ENCODE peak calls at places on chromosomes 11 and 22, in eight cellular contexts. One of them, this sample, is unnamed. For H3K36me3, the result is how much of the 10 kb centered on the place peaks cover.

GRCh38 chr11:120121914-120122473 is 15.9 kb downstream of the TRIM29 start:
- DNase-seq in testis: no peak
- DNase-seq in HCT116: no peak
- DNase-seq in transverse colon: peak
- DNase-seq in psoas muscle: no peak
- DNase-seq in brain microvascular endothelial cell: no peak
- DNase-seq in SK-N-SH: no peak
- DNase-seq in Peyer's patch: no peak
- DNase-seq in this sample: no peak

GRCh38 chr11:25094085-25094802 is 597.4 kb downstream of the LUZP2 start:
- DNase-seq in testis: no peak
- DNase-seq in HCT116: no peak
- DNase-seq in transverse colon: peak
- DNase-seq in psoas muscle: no peak
- DNase-seq in brain microvascular endothelial cell: no peak
- DNase-seq in SK-N-SH: no peak
- DNase-seq in Peyer's patch: no peak
- DNase-seq in this sample: no peak

GRCh38 chr22:48783821-48784266 is 1043.8 kb downstream of the BRD1 start:
- DNase-seq in testis: no peak
- DNase-seq in HCT116: no peak
- DNase-seq in transverse colon: no peak
- DNase-seq in psoas muscle: no peak
- DNase-seq in brain microvascular endothelial cell: no peak
- DNase-seq in SK-N-SH: no peak
- DNase-seq in Peyer's patch: peak
- DNase-seq in this sample: no peak

GRCh38 chr22:37981282-37982011 is 2.9 kb downstream of the SOX10 start:
- DNase-seq in testis: no peak
- DNase-seq in HCT116: no peak
- DNase-seq in transverse colon: peak
- DNase-seq in psoas muscle: no peak
- DNase-seq in brain microvascular endothelial cell: no peak
- DNase-seq in SK-N-SH: no peak
- DNase-seq in Peyer's patch: no peak
- DNase-seq in this sample: no peak

GRCh38 chr11:9787981-9788521 is 124.2 kb downstream of the SWAP70 start:
- DNase-seq in testis: no peak
- DNase-seq in HCT116: no peak
- DNase-seq in transverse colon: peak
- DNase-seq in psoas muscle: peak
- DNase-seq in brain microvascular endothelial cell: no peak
- DNase-seq in SK-N-SH: no peak
- DNase-seq in Peyer's patch: no peak
- DNase-seq in this sample: no peak

GRCh38 chr11:92886243-92886905 is 83.1 kb upstream of the MTNR1B start:
- DNase-seq in testis: peak
- DNase-seq in HCT116: peak
- DNase-seq in transverse colon: peak
- DNase-seq in psoas muscle: no peak
- DNase-seq in brain microvascular endothelial cell: peak
- DNase-seq in SK-N-SH: peak
- DNase-seq in Peyer's patch: no peak
- DNase-seq in this sample: peak

GRCh38 chr11:77188323-77188911 is 60.4 kb downstream of the MYO7A start:
- DNase-seq in testis: peak
- DNase-seq in HCT116: peak
- DNase-seq in transverse colon: peak
- DNase-seq in psoas muscle: peak
- DNase-seq in brain microvascular endothelial cell: peak
- DNase-seq in SK-N-SH: peak
- DNase-seq in Peyer's patch: peak
- DNase-seq in this sample: peak

GRCh38 chr11:22431074-22431473 is 92.9 kb downstream of the SLC17A6 start:
- DNase-seq in testis: no peak
- DNase-seq in HCT116: no peak
- DNase-seq in transverse colon: no peak
- DNase-seq in psoas muscle: no peak
- DNase-seq in brain microvascular endothelial cell: no peak
- DNase-seq in SK-N-SH: no peak
- DNase-seq in Peyer's patch: no peak
- DNase-seq in this sample: no peak

GRCh38 chr11:75470681-75471080 is 37.7 kb upstream of the KLHL35 start:
- DNase-seq in testis: no peak
- DNase-seq in HCT116: no peak
- DNase-seq in transverse colon: no peak
- DNase-seq in psoas muscle: no peak
- DNase-seq in brain microvascular endothelial cell: no peak
- DNase-seq in SK-N-SH: no peak
- DNase-seq in Peyer's patch: no peak
- DNase-seq in this sample: no peak

GRCh38 chr11:35237345-35237744 is 98.4 kb downstream of the CD44 start:
- DNase-seq in testis: no peak
- DNase-seq in HCT116: no peak
- DNase-seq in transverse colon: no peak
- DNase-seq in psoas muscle: no peak
- DNase-seq in brain microvascular endothelial cell: no peak
- DNase-seq in SK-N-SH: no peak
- DNase-seq in Peyer's patch: no peak
- DNase-seq in this sample: no peak

GRCh38 chr22:17217179-17217578 is 2.1 kb downstream of the ADA2 start:
- DNase-seq in testis: no peak
- DNase-seq in HCT116: no peak
- DNase-seq in transverse colon: no peak
- DNase-seq in psoas muscle: no peak
- DNase-seq in brain microvascular endothelial cell: no peak
- DNase-seq in SK-N-SH: no peak
- DNase-seq in Peyer's patch: no peak
- DNase-seq in this sample: no peak

GRCh38 chr11:120800206-120800605 is 223.7 kb upstream of the TBCEL start:
- DNase-seq in testis: no peak
- DNase-seq in HCT116: no peak
- DNase-seq in transverse colon: no peak
- DNase-seq in psoas muscle: no peak
- DNase-seq in brain microvascular endothelial cell: no peak
- DNase-seq in SK-N-SH: no peak
- DNase-seq in Peyer's patch: no peak
- DNase-seq in this sample: no peak

GRCh38 chr11:68168694-68169093 is 44.4 kb downstream of the KMT5B start:
- DNase-seq in testis: no peak
- DNase-seq in HCT116: no peak
- DNase-seq in transverse colon: no peak
- DNase-seq in psoas muscle: no peak
- DNase-seq in brain microvascular endothelial cell: no peak
- DNase-seq in SK-N-SH: no peak
- DNase-seq in Peyer's patch: no peak
- DNase-seq in this sample: no peak

GRCh38 chr22:42747701-42748513 is 27.2 kb upstream of the A4GALT start:
- DNase-seq in testis: no peak
- DNase-seq in HCT116: no peak
- DNase-seq in transverse colon: no peak
- DNase-seq in psoas muscle: no peak
- DNase-seq in brain microvascular endothelial cell: peak
- DNase-seq in SK-N-SH: no peak
- DNase-seq in Peyer's patch: no peak
- DNase-seq in this sample: no peak

GRCh38 chr22:29773233-29773632 is 6.1 kb downstream of the UQCR10 start:
- DNase-seq in testis: no peak
- DNase-seq in HCT116: peak
- DNase-seq in transverse colon: no peak
- DNase-seq in psoas muscle: peak
- DNase-seq in brain microvascular endothelial cell: no peak
- DNase-seq in SK-N-SH: no peak
- DNase-seq in Peyer's patch: no peak
- DNase-seq in this sample: no peak

DNA sequence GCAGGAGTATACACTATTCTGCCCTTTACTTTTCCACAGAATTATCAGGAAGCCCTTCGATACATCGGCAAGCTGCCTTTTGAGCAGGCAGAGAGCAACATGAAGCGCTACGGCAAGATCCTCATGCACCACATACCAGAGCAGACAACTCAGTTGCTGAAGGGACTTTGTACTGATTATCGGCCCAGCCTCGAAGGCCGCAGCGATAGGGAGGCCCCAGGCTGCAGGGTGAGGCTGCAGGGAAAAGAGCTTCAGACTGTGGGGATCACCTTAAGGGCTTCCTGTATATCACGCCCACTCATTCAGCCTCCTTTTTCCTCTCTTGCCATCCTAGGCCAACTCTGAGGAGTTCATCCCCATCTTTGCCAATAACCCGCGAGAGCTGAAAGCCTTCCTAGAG is 6.8 kb upstream of the HMBS start:
- DNase-seq in testis: no peak
- DNase-seq in HCT116: no peak
- DNase-seq in transverse colon: no peak
- DNase-seq in psoas muscle: no peak
- DNase-seq in brain microvascular endothelial cell: no peak
- DNase-seq in SK-N-SH: no peak
- DNase-seq in Peyer's patch: no peak
- DNase-seq in this sample: no peak
- H3K36me3 ChIP-seq in testis: under half
- H3K36me3 ChIP-seq in HCT116: under half
- H3K36me3 ChIP-seq in transverse colon: under half
- H3K36me3 ChIP-seq in psoas muscle: half or more
- H3K36me3 ChIP-seq in brain microvascular endothelial cell: under half
- H3K36me3 ChIP-seq in SK-N-SH: half or more
- H3K36me3 ChIP-seq in Peyer's patch: under half
- H3K36me3 ChIP-seq in this sample: under half

GRCh38 chr22:36469094-36469710 is 12.2 kb downstream of the TXN2 start:
- DNase-seq in testis: no peak
- DNase-seq in HCT116: no peak
- DNase-seq in transverse colon: no peak
- DNase-seq in psoas muscle: no peak
- DNase-seq in brain microvascular endothelial cell: no peak
- DNase-seq in SK-N-SH: no peak
- DNase-seq in Peyer's patch: no peak
- DNase-seq in this sample: no peak
- H3K27ac ChIP-seq in testis: no peak
- H3K27ac ChIP-seq in HCT116: no peak
- H3K27ac ChIP-seq in transverse colon: peak
- H3K27ac ChIP-seq in psoas muscle: peak
- H3K27ac ChIP-seq in brain microvascular endothelial cell: no peak
- H3K27ac ChIP-seq in SK-N-SH: peak
- H3K27ac ChIP-seq in Peyer's patch: peak
- H3K27ac ChIP-seq in this sample: peak

GRCh38 chr22:35538801-35539321 is 1.8 kb upstream of the RASD2 start:
- DNase-seq in testis: no peak
- DNase-seq in HCT116: peak
- DNase-seq in transverse colon: peak
- DNase-seq in psoas muscle: no peak
- DNase-seq in brain microvascular endothelial cell: no peak
- DNase-seq in SK-N-SH: peak
- DNase-seq in Peyer's patch: no peak
- DNase-seq in this sample: no peak
- TF ChIP-seq CTCF in testis: peak
- TF ChIP-seq CTCF in HCT116: peak
- TF ChIP-seq CTCF in transverse colon: peak
- TF ChIP-seq CTCF in psoas muscle: peak
- TF ChIP-seq CTCF in brain microvascular endothelial cell: peak
- TF ChIP-seq CTCF in SK-N-SH: peak
- TF ChIP-seq CTCF in Peyer's patch: peak
- TF ChIP-seq CTCF in this sample: no peak

GRCh38 chr22:41647771-41648170 is 26.7 kb downstream of the XRCC6 start:
- DNase-seq in testis: no peak
- DNase-seq in HCT116: no peak
- DNase-seq in transverse colon: no peak
- DNase-seq in psoas muscle: no peak
- DNase-seq in brain microvascular endothelial cell: no peak
- DNase-seq in SK-N-SH: no peak
- DNase-seq in Peyer's patch: no peak
- DNase-seq in this sample: no peak
- H3K36me3 ChIP-seq in testis: under half
- H3K36me3 ChIP-seq in HCT116: half or more
- H3K36me3 ChIP-seq in transverse colon: under half
- H3K36me3 ChIP-seq in psoas muscle: half or more
- H3K36me3 ChIP-seq in brain microvascular endothelial cell: half or more
- H3K36me3 ChIP-seq in SK-N-SH: under half
- H3K36me3 ChIP-seq in Peyer's patch: under half
- H3K36me3 ChIP-seq in this sample: under half

GRCh38 chr11:108034952-108035351 is 26.3 kb downstream of the CUL5 start:
- DNase-seq in testis: no peak
- DNase-seq in HCT116: no peak
- DNase-seq in transverse colon: no peak
- DNase-seq in psoas muscle: no peak
- DNase-seq in brain microvascular endothelial cell: no peak
- DNase-seq in SK-N-SH: no peak
- DNase-seq in Peyer's patch: no peak
- DNase-seq in this sample: no peak

GRCh38 chr11:108034034-108034433 is 25.3 kb downstream of the CUL5 start:
- DNase-seq in testis: no peak
- DNase-seq in HCT116: no peak
- DNase-seq in transverse colon: no peak
- DNase-seq in psoas muscle: no peak
- DNase-seq in brain microvascular endothelial cell: no peak
- DNase-seq in SK-N-SH: no peak
- DNase-seq in Peyer's patch: no peak
- DNase-seq in this sample: no peak

GRCh38 chr11:108035690-108036089 is 27.0 kb downstream of the CUL5 start:
- DNase-seq in testis: no peak
- DNase-seq in HCT116: no peak
- DNase-seq in transverse colon: no peak
- DNase-seq in psoas muscle: no peak
- DNase-seq in brain microvascular endothelial cell: no peak
- DNase-seq in SK-N-SH: no peak
- DNase-seq in Peyer's patch: no peak
- DNase-seq in this sample: no peak

GRCh38 chr11:108037211-108037610 is 28.5 kb downstream of the CUL5 start:
- DNase-seq in testis: no peak
- DNase-seq in HCT116: no peak
- DNase-seq in transverse colon: no peak
- DNase-seq in psoas muscle: no peak
- DNase-seq in brain microvascular endothelial cell: no peak
- DNase-seq in SK-N-SH: no peak
- DNase-seq in Peyer's patch: no peak
- DNase-seq in this sample: no peak

DNA sequence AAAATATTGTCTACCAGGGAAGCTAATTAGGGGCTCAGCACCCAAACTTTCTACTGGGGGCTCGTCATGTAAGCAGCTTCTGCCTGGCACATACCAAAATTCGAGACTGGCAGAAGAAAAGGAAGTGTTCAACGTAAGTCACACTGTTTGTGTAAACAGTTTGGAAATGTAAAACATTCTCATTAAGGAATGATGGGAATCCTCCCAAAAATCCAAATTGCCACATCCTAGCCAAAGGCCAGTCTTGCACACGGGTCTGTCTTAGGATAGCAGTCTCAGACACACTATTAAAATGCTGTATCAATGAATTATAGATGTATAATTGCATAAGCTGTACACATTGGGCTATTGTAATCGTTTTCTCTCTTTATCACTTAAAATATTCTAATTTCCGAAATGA is 28.9 kb downstream of the CUL5 start:
- DNase-seq in testis: no peak
- DNase-seq in HCT116: no peak
- DNase-seq in transverse colon: no peak
- DNase-seq in psoas muscle: no peak
- DNase-seq in brain microvascular endothelial cell: no peak
- DNase-seq in SK-N-SH: no peak
- DNase-seq in Peyer's patch: no peak
- DNase-seq in this sample: no peak
- H3K27ac ChIP-seq in testis: no peak
- H3K27ac ChIP-seq in HCT116: no peak
- H3K27ac ChIP-seq in transverse colon: peak
- H3K27ac ChIP-seq in psoas muscle: peak
- H3K27ac ChIP-seq in brain microvascular endothelial cell: no peak
- H3K27ac ChIP-seq in SK-N-SH: no peak
- H3K27ac ChIP-seq in Peyer's patch: no peak
- H3K27ac ChIP-seq in this sample: no peak